ENCODE peak calls at places on chromosome 14, in five cellular contexts. U, S, G, K and W are unnamed samples.

GRCh38 chr14:94571950-94572349 is 9.3 kb upstream of the SERPINA5 start:
- DNase-seq in U (no peak), S (no peak), G (no peak), K (no peak), W (no peak)

GRCh38 chr14:71776463-71777359 is 155.5 kb upstream of the RGS6 start:
- DNase-seq in U (no peak), S (no peak), G (no peak), K (no peak), W (peak)

GRCh38 chr14:100019156-100019882 is 45.9 kb upstream of the EVL start:
- DNase-seq in U (no peak), S (peak), G (no peak), K (no peak), W (no peak)

GRCh38 chr14:54529811-54530210 is 20.1 kb downstream of the CGRRF1 start:
- DNase-seq in U (no peak), S (no peak), G (no peak), K (peak), W (no peak)

GRCh38 chr14:32941668-32942065 is 3.0 kb downstream of the NPAS3 start:
- DNase-seq in U (no peak), S (no peak), G (no peak), K (no peak), W (no peak)

GRCh38 chr14:62428429-62429203 is 616.6 kb downstream of the KCNH5 start:
- DNase-seq in U (no peak), S (no peak), G (no peak), K (no peak), W (no peak)

GRCh38 chr14:105192866-105193731 is 12.0 kb upstream of the NUDT14 start:
- DNase-seq in U (no peak), S (no peak), G (no peak), K (no peak), W (no peak)

GRCh38 chr14:20415723-20416622 is 2.7 kb upstream of the TEP1 start:
- DNase-seq in U (peak), S (peak), G (peak), K (peak), W (no peak)

GRCh38 chr14:67269338-67270060 is 28.3 kb downstream of the PALS1 start:
- DNase-seq in U (no peak), S (no peak), G (no peak), K (no peak), W (no peak)

GRCh38 chr14:54374117-54374884 is 22.5 kb upstream of the CDKN3 start:
- DNase-seq in U (no peak), S (no peak), G (no peak), K (no peak), W (no peak)

GRCh38 chr14:44352212-44352611 is 154.9 kb downstream of the FSCB start:
- DNase-seq in U (no peak), S (no peak), G (no peak), K (no peak), W (no peak)

GRCh38 chr14:104446611-104447010 is 133.0 kb upstream of the C14orf180 start:
- DNase-seq in U (no peak), S (no peak), G (no peak), K (no peak), W (no peak)

GRCh38 chr14:47154276-47154797 is 502.8 kb upstream of the RPL10L start:
- DNase-seq in U (no peak), S (no peak), G (no peak), K (no peak), W (no peak)

GRCh38 chr14:23364164-23364571 is 804 bp downstream of the EFS start:
- DNase-seq in U (no peak), S (no peak), G (no peak), K (no peak), W (no peak)

GRCh38 chr14:54929556-54929955 is 26.9 kb upstream of the GCH1 start:
- DNase-seq in U (no peak), S (no peak), G (no peak), K (no peak), W (no peak)

GRCh38 chr14:79270361-79270760 is 940.9 kb downstream of the DIO2 start:
- DNase-seq in U (no peak), S (no peak), G (no peak), K (no peak), W (no peak)

GRCh38 chr14:21220874-21221477 is 48.3 kb downstream of the HNRNPC start:
- DNase-seq in U (no peak), S (no peak), G (no peak), K (no peak), W (no peak)

GRCh38 chr14:67240168-67240932 is 885 bp upstream of the PALS1 start:
- DNase-seq in U (peak), S (peak), G (peak), K (peak), W (no peak)

GRCh38 chr14:42911642-42912041 is 1305.0 kb downstream of the LRFN5 start:
- DNase-seq in U (no peak), S (no peak), G (no peak), K (no peak), W (no peak)

GRCh38 chr14:53338192-53338591 is 185.1 kb upstream of the DDHD1 start:
- DNase-seq in U (no peak), S (no peak), G (no peak), K (no peak), W (no peak)

GRCh38 chr14:68522510-68523325 is 270.1 kb downstream of the ZFP36L1 start:
- DNase-seq in U (no peak), S (no peak), G (no peak), K (no peak), W (no peak)

GRCh38 chr14:90368946-90369721 is 27.7 kb upstream of the CALM1 start:
- DNase-seq in U (no peak), S (no peak), G (no peak), K (peak), W (no peak)

GRCh38 chr14:26597136-26598080 is at the start of gene NOVA1:
- DNase-seq in U (peak), S (peak), G (no peak), K (peak), W (no peak)

GRCh38 chr14:68085742-68086141 is 266.2 kb downstream of the RAD51B start:
- DNase-seq in U (no peak), S (no peak), G (no peak), K (no peak), W (no peak)